ENCODE peak calls at places on chromosomes 16 and 17, in nine cellular contexts. J is NCI-H524; X is activated CD4-positive, alpha-beta T cell treated with anti-CD3 and anti-CD28 coated beads for 4 hours; F is NCI-H1417; B is cerebellar cortex; K is activated T-helper 1 cell treated with Interleukin-2 at 50 U/mL for 16 hours; Q is Kasumi-1; M is GM23338; V is stimulated activated CD4-positive, alpha-beta T cell treated with anti-CD3 and anti-CD28 coated beads, Interleukin-12 subunit alpha, Interleukin-12 subunit beta, amount 100 ng/mL, for 24 hours. N is an unnamed sample.

GRCh38 chr16:1933097-1933661 is 9.8 kb downstream of the MSRB1 start:
- DNase-seq in J (no peak), X (no peak), F (no peak), B (no peak), K (no peak), Q (no peak), M (no peak), V (no peak), N (no peak)

GRCh38 chr16:53829186-53829747 is 125.3 kb downstream of the FTO start:
- DNase-seq in J (no peak), X (no peak), F (no peak), B (no peak), K (no peak), Q (no peak), M (no peak), V (no peak), N (no peak)

GRCh38 chr17:42679001-42679491 is 2.3 kb upstream of the PLEKHH3 start:
- DNase-seq in J (peak), X (peak), F (peak), B (peak), K (no peak), Q (no peak), M (peak), V (no peak), N (peak)

GRCh38 chr16:1524366-1524765 is 9.1 kb upstream of the TMEM204 start:
- DNase-seq in J (no peak), X (no peak), F (no peak), B (no peak), K (no peak), Q (no peak), M (no peak), V (no peak), N (no peak)

GRCh38 chr16:69040144-69040909 is 65.1 kb upstream of the HAS3 start:
- DNase-seq in J (peak), X (no peak), F (no peak), B (no peak), K (no peak), Q (no peak), M (no peak), V (no peak), N (peak)

GRCh38 chr17:37543527-37544122 is 53.9 kb downstream of the DUSP14 start:
- DNase-seq in J (no peak), X (no peak), F (no peak), B (no peak), K (no peak), Q (no peak), M (no peak), V (no peak), N (no peak)

GRCh38 chr16:26454102-26454501 is 612.6 kb upstream of the C16orf82 start:
- DNase-seq in J (no peak), X (no peak), F (no peak), B (no peak), K (no peak), Q (no peak), M (no peak), V (no peak), N (no peak)

GRCh38 chr17:59695943-59696681 is 11.1 kb downstream of the PTRH2 start:
- DNase-seq in J (no peak), X (no peak), F (no peak), B (no peak), K (no peak), Q (no peak), M (no peak), V (no peak), N (no peak)

GRCh38 chr17:73351764-73352163 is 40.0 kb upstream of the CDC42EP4 start:
- DNase-seq in J (no peak), X (no peak), F (no peak), B (no peak), K (no peak), Q (no peak), M (no peak), V (no peak), N (no peak)

N was measured in HepG2.